ENCODE peak calls at places on chromosomes 3 and 15, in four cellular contexts. C is K562, O is H1, U is HepG2. T is an unnamed sample.

GRCh38 chr3:113685124-113685523 is 11.3 kb downstream of the USF3 start:
- DNase-seq in C (no peak), O (no peak), U (no peak), T (no peak)

GRCh38 chr3:197953881-197954280 is 3.9 kb downstream of the RPL35A start:
- DNase-seq in C (no peak), O (no peak), U (no peak), T (no peak)

GRCh38 chr15:68682330-68682729 is 103.5 kb downstream of the CORO2B start:
- DNase-seq in C (no peak), O (no peak), U (no peak), T (no peak)

GRCh38 chr15:86916671-86917450 is 837.2 kb downstream of the AGBL1 start:
- DNase-seq in C (no peak), O (no peak), U (no peak), T (no peak)

GRCh38 chr15:37016287-37016686 is 84.1 kb downstream of the MEIS2 start:
- DNase-seq in C (no peak), O (no peak), U (no peak), T (no peak)

GRCh38 chr15:92666780-92667179 is 11.2 kb upstream of the FAM174B start:
- DNase-seq in C (no peak), O (no peak), U (no peak), T (no peak)

GRCh38 chr3:20648921-20649381 is 462.9 kb upstream of the SGO1 start:
- DNase-seq in C (no peak), O (no peak), U (no peak), T (no peak)

GRCh38 chr3:141020139-141020940 is 30.8 kb upstream of the SPSB4 start:
- DNase-seq in C (no peak), O (no peak), U (no peak), T (no peak)

GRCh38 chr3:156782921-156783320 is 43.2 kb upstream of the LEKR1 start:
- DNase-seq in C (no peak), O (no peak), U (no peak), T (no peak)

GRCh38 chr3:195072916-195073564 is 197.9 kb downstream of the XXYLT1 start:
- DNase-seq in C (no peak), O (no peak), U (no peak), T (no peak)

GRCh38 chr15:53469422-53469821 is 290.0 kb downstream of the WDR72 start:
- DNase-seq in C (no peak), O (no peak), U (no peak), T (no peak)

GRCh38 chr15:89098281-89098680 is 10.0 kb downstream of the ABHD2 start:
- DNase-seq in C (no peak), O (no peak), U (no peak), T (no peak)

GRCh38 chr3:128992926-128993460 is 883 bp downstream of the CFAP92 start:
- DNase-seq in C (no peak), O (no peak), U (no peak), T (no peak)

GRCh38 chr3:57048052-57048671 is 12.3 kb upstream of the SPATA12 start:
- DNase-seq in C (no peak), O (no peak), U (no peak), T (no peak)

GRCh38 chr15:25862469-25863066 is 559 bp downstream of the ATP10A start:
- DNase-seq in C (no peak), O (no peak), U (no peak), T (no peak)

GRCh38 chr3:116770815-116771450 is 61.4 kb downstream of the TUSC7 start:
- DNase-seq in C (peak; percentile 34), O (peak; percentile 60), U (peak; percentile 79), T (peak; percentile 9)

GRCh38 chr3:19811689-19812088 is 122.3 kb downstream of the EFHB start:
- DNase-seq in C (peak; percentile 61), O (no peak), U (no peak), T (no peak)

GRCh38 chr3:63349583-63350177 is 71.6 kb downstream of the SYNPR start:
- DNase-seq in C (peak; percentile 33), O (no peak), U (peak; percentile 56), T (no peak)

GRCh38 chr3:72673011-72673771 is 175.1 kb downstream of the SHQ1 start:
- DNase-seq in C (no peak), O (no peak), U (no peak), T (no peak)

GRCh38 chr3:94001191-94001590 is 21.2 kb downstream of the ARL13B start:
- DNase-seq in C (no peak), O (no peak), U (no peak), T (no peak)

GRCh38 chr15:55389276-55389631 is 18.9 kb downstream of the CCPG1 start:
- DNase-seq in C (no peak), O (no peak), U (no peak), T (no peak)

GRCh38 chr15:82999426-82999825 is 12.0 kb downstream of the C15orf40 start:
- DNase-seq in C (no peak), O (no peak), U (no peak), T (no peak)

GRCh38 chr3:10725846-10726245 is 90.2 kb upstream of the SLC6A11 start:
- DNase-seq in C (no peak), O (no peak), U (no peak), T (no peak)

GRCh38 chr3:124639406-124640237 is 90.6 kb upstream of the UMPS start:
- DNase-seq in C (no peak), O (no peak), U (no peak), T (no peak)

GRCh38 chr15:39888809-39889208 is 31.3 kb downstream of the GPR176 start:
- DNase-seq in C (no peak), O (no peak), U (peak; percentile 15), T (no peak)

GRCh38 chr15:95174281-95174680 is 942.9 kb downstream of the MCTP2 start:
- DNase-seq in C (no peak), O (no peak), U (no peak), T (no peak)

GRCh38 chr3:52195823-52196331 is 2.1 kb upstream of the ALAS1 start:
- DNase-seq in C (no peak), O (no peak), U (peak; percentile 61), T (no peak)

GRCh38 chr3:52196977-52197376 is 983 bp upstream of the ALAS1 start:
- DNase-seq in C (no peak), O (no peak), U (no peak), T (no peak)

GRCh38 chr3:52198643-52199608 is 966 bp downstream of the ALAS1 start:
- DNase-seq in C (no peak), O (no peak), U (no peak), T (no peak)

GRCh38 chr3:52197499-52197841 is 490 bp upstream of the ALAS1 start:
- DNase-seq in C (no peak), O (no peak), U (no peak), T (no peak)

DNA sequence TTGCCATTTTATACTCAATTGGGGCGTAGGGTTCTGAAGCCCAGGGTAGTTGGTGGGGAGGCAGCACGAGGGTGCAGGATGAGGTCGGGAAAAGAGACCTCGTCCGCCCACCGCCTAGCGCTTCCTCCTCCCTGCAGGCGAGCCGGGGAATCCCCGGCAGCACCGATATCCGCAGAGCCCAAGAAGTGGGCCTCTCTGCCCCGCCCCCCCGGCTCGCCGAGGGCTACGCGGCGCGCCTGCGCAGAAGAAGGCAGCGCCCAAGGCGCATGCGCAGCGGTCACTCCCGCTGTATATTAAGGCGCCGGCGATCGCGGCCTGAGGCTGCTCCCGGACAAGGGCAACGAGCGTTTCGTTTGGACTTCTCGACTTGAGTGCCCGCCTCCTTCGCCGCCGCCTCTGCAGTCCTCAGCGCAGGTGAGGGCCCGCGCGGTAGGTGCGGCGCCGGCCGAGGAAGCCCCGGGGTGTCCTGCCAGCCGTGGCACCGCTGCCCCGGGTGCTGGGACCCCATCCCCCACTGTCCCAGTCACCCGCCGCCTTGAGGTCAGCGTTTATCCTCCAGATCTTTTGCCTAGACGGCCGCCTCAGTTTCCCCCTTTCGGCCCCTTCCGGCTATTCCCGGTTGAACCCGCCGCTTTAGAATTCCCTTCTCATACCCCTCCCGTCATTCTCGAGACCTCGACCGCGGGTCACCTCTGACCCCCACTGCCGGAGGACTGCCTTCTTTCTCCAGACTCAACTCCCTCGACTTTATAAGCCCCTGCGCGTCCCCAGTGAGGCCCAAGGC is at the start of gene ALAS1:
- DNase-seq in C (peak; percentile 96), O (peak; percentile 87), U (peak; percentile 82), T (peak; percentile 97)
- TF ChIP-seq POLR2A in C (peak; percentile 86), O (peak; percentile 85), U (peak; percentile 87), T (peak; percentile 91)

DNA sequence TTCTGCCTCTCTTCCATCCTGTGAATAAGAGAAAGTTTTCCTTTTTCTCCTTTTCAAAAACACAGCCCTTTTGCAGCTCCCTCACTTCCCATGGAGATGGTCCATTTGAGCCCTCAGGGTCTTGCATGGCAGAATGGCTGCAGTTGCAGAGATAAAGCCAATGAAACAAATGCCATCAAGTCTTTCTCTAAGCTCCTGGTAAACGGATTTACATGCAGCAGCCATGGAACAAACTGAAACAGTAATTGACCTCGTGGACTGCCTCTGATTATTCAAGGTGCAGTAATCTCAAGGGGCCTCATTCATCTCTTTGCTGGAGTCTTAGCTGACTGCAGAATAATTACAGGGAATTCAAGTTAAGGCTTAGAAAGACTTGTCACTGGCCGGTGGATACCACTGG is 125.1 kb downstream of the SQOR start:
- DNase-seq in C (no peak), O (no peak), U (no peak), T (no peak)
- TF ChIP-seq TAF1 in C (no peak), O (no peak), U (no peak), T (no peak)

DNA sequence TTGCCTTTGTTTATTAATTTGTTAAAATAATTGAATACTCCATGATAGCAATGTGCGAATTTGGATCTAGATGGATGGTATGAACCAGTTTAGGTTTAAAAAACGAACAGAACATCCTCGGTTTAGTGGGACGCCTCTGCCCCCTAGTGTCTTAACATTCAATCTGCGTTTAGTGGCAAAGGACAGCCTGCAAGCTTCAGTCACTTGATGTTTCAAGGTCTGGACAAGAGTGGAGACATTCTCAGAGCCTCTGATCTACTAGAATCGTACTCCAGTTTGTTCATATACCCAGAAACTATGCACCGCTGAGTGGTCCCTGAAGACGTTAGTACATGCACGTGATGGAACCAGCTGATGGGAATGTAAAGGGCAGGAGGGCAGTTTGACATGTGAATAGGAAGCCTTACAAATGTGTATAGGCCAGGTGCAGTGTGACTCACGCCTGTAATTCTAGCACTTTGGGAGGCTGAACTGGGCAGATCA is 17.8 kb upstream of the ATP13A4 start:
- DNase-seq in C (peak; percentile 45), O (no peak), U (peak; percentile 44), T (peak; percentile 15)
- TF ChIP-seq POLR2A in C (no peak), O (no peak), U (no peak), T (no peak)

GRCh38 chr3:42493126-42493797 is 9.2 kb upstream of the VIPR1 start:
- DNase-seq in C (no peak), O (no peak), U (no peak), T (no peak)

GRCh38 chr3:42492508-42493080 is 9.8 kb upstream of the VIPR1 start:
- DNase-seq in C (no peak), O (no peak), U (no peak), T (no peak)

GRCh38 chr3:42490243-42490642 is 12.2 kb upstream of the VIPR1 start:
- DNase-seq in C (no peak), O (no peak), U (no peak), T (no peak)

GRCh38 chr3:42493798-42494151 is 8.7 kb upstream of the VIPR1 start:
- DNase-seq in C (no peak), O (no peak), U (no peak), T (no peak)

DNA sequence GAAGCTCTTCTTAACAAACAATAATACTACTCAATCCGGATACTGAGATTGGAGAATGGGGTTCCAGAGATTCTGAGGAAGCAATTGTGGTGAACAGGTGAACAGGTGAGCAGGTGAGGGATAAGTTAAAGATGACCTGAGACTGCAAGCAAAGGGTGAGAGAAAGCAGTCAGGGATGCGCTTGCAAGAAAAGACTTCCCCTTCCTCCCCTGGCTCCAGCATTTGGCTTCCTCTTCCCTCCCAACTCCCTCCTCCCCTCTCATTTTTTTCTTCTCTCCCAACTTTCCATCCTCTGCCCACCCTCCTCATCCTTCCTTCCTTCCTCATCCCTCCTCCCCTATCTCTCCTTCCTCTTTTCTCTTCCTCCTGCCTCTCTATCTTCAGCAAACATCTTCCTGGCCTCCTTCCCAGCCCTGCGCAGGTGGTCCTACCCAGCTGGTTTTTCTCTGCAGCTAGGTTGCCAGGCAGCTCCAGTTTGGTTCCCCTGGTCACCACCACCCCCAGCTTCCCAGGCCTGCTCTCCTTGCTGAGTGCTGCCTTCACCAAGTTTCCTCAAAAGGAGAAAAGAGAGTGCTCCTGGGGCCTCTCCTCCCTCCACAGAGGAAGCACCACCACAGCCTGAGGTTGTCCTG is 10.5 kb upstream of the VIPR1 start:
- DNase-seq in C (no peak), O (no peak), U (no peak), T (no peak)
- TF ChIP-seq TAF1 in C (no peak), O (no peak), U (no peak), T (no peak)